ENCODE peak calls at places on chromosomes 1 and 21, in eight cellular contexts. U is K562, N is stomach, W is transverse colon, K is tibial nerve, V is sigmoid colon, I is H1, Z is suprapubic skin. Y is an unnamed sample.

GRCh38 chr1:30102605-30103004 is 620.8 kb downstream of the MATN1 start:
- DNase-seq in U (no peak), N (no peak), W (no peak), K (no peak), V (no peak), I (no peak), Z (no peak), Y (no peak)

GRCh38 chr1:162166934-162167615 is 97.6 kb downstream of the NOS1AP start:
- DNase-seq in U (no peak), N (no peak), W (no peak), K (no peak), V (no peak), I (no peak), Z (no peak), Y (no peak)

GRCh38 chr21:35024475-35024874 is 24.6 kb downstream of the RUNX1 start:
- DNase-seq in U (no peak), N (no peak), W (no peak), K (no peak), V (no peak), I (no peak), Z (no peak), Y (no peak)

GRCh38 chr21:42048870-42049577 is 22.1 kb upstream of the UMODL1 start:
- DNase-seq in U (no peak), N (no peak), W (no peak), K (no peak), V (no peak), I (no peak), Z (no peak), Y (no peak)

GRCh38 chr21:38219049-38219628 is 37.7 kb upstream of the KCNJ15 start:
- DNase-seq in U (peak; percentile 83), N (peak; percentile 83), W (peak; percentile 74), K (peak; percentile 46), V (peak; percentile 84), I (peak; percentile 10), Z (peak; percentile 77), Y (peak; percentile 47)

GRCh38 chr21:46660505-46660904 is 25.0 kb downstream of the PRMT2 start:
- DNase-seq in U (no peak), N (no peak), W (no peak), K (no peak), V (no peak), I (no peak), Z (no peak), Y (no peak)

GRCh38 chr1:172671591-172671990 is 12.7 kb downstream of the FASLG start:
- DNase-seq in U (no peak), N (no peak), W (no peak), K (no peak), V (no peak), I (no peak), Z (no peak), Y (no peak)

GRCh38 chr1:161180643-161181042 is 3.3 kb upstream of the B4GALT3 start:
- DNase-seq in U (no peak), N (no peak), W (no peak), K (no peak), V (no peak), I (no peak), Z (no peak), Y (no peak)

GRCh38 chr21:45455321-45456013 is 50.5 kb downstream of the COL18A1 start:
- DNase-seq in U (no peak), N (no peak), W (no peak), K (no peak), V (no peak), I (no peak), Z (no peak), Y (peak; percentile 58)

GRCh38 chr1:246792603-246793002 is 68.4 kb downstream of the SCCPDH start:
- DNase-seq in U (no peak), N (no peak), W (no peak), K (no peak), V (no peak), I (no peak), Z (no peak), Y (no peak)

GRCh38 chr1:62712625-62713243 is 24.5 kb upstream of the DOCK7 start:
- DNase-seq in U (no peak), N (no peak), W (no peak), K (no peak), V (no peak), I (no peak), Z (no peak), Y (no peak)

GRCh38 chr1:187027259-187027658 is 198.5 kb downstream of the PLA2G4A start:
- DNase-seq in U (no peak), N (no peak), W (no peak), K (no peak), V (no peak), I (no peak), Z (no peak), Y (no peak)

GRCh38 chr1:76006234-76006633 is 68.3 kb upstream of the ST6GALNAC3 start:
- DNase-seq in U (no peak), N (no peak), W (no peak), K (no peak), V (peak; percentile 66), I (no peak), Z (no peak), Y (no peak)

DNA sequence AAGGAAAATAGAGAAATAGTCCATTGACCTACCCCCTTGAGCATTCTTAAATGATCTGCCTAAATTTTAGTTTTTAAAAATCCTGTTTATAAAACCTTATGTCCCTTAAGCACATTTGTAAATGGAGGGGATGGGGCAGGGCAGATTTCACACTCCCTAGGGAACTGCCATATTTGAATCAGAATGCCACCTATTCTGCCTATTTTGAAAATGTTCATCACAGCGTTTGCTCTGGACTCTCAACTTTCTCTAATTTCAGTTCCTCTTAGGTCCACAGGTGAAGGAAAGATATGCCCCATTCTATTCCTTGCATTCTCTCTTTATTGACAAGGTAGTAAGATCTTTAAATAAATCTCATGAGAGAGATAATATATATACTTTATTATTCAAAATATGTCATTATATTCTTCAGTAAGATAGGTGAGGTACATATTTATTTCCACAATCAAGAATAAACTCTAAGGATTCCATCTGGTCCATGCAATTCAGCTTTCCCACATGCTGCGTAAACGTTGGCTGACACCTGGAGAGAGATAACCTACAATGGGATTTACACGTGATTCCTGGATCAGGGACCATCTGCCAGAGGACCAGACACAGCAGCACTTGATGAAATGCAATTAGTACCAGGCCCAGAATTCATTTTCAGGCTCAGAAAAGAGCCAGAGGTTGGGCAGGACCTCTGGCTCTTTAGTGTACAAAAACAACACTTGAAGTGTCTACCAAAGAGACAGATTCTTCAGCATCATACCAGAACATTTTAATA is 1.2 kb upstream of the LPGAT1 start:
- DNase-seq in U (no peak), N (no peak), W (no peak), K (no peak), V (no peak), I (no peak), Z (no peak), Y (no peak)
- H3K4me3 ChIP-seq in U (no peak overlapping the region), N (no peak overlapping the region), W (no peak overlapping the region), K (no peak overlapping the region), V (no peak overlapping the region), I (no peak overlapping the region), Z (no peak overlapping the region), Y (no peak overlapping the region)

GRCh38 chr1:36086529-36087232 is 2.0 kb upstream of the ADPRS start:
- DNase-seq in U (no peak), N (peak; percentile 13), W (no peak), K (no peak), V (peak; percentile 60), I (no peak), Z (peak; percentile 40), Y (no peak)

GRCh38 chr1:36085686-36086526 is 2.0 kb downstream of the TEKT2 start:
- DNase-seq in U (peak; percentile 14), N (peak; percentile 18), W (no peak), K (no peak), V (peak; percentile 55), I (no peak), Z (no peak), Y (no peak)

GRCh38 chr1:36088265-36088576 is 471 bp upstream of the ADPRS start:
- DNase-seq in U (no peak), N (no peak), W (no peak), K (no peak), V (no peak), I (no peak), Z (no peak), Y (no peak)

GRCh38 chr1:36088577-36089392 is at the start of gene ADPRS:
- DNase-seq in U (peak; percentile 95), N (peak; percentile 92), W (peak; percentile 90), K (peak; percentile 71), V (peak; percentile 94), I (peak; percentile 70), Z (peak; percentile 93), Y (peak; percentile 87)

GRCh38 chr1:36087233-36088123 is 1.2 kb upstream of the ADPRS start:
- DNase-seq in U (peak; percentile 52), N (peak; percentile 21), W (no peak), K (no peak), V (peak; percentile 62), I (no peak), Z (peak; percentile 65), Y (peak; percentile 48)
- TF ChIP-seq CTCF in U (peak; percentile 28), N (no peak), W (no peak), K (no peak), V (no peak), I (peak; percentile 22), Z (no peak), Y (no peak)

GRCh38 chr1:113811353-113811887 is 856 bp downstream of the RSBN1 start:
- DNase-seq in U (peak; percentile 51), N (no peak), W (peak; percentile 62), K (no peak), V (no peak), I (peak; percentile 5), Z (peak; percentile 65), Y (no peak)
- TF ChIP-seq EP300 in U (no peak), N (no peak), W (no peak), K (no peak), V (no peak), I (no peak), Z (no peak), Y (no peak)

GRCh38 chr1:23977187-23977853 is 2.8 kb downstream of the SRSF10 start:
- DNase-seq in U (peak; percentile 2), N (no peak), W (no peak), K (no peak), V (no peak), I (no peak), Z (no peak), Y (no peak)
- H3K4me3 ChIP-seq in U (no peak overlapping the region), N (no peak overlapping the region), W (no peak overlapping the region), K (no peak overlapping the region), V (peak overlapping the region; percentile 92), I (no peak overlapping the region), Z (peak overlapping the region; percentile 90), Y (no peak overlapping the region)

DNA sequence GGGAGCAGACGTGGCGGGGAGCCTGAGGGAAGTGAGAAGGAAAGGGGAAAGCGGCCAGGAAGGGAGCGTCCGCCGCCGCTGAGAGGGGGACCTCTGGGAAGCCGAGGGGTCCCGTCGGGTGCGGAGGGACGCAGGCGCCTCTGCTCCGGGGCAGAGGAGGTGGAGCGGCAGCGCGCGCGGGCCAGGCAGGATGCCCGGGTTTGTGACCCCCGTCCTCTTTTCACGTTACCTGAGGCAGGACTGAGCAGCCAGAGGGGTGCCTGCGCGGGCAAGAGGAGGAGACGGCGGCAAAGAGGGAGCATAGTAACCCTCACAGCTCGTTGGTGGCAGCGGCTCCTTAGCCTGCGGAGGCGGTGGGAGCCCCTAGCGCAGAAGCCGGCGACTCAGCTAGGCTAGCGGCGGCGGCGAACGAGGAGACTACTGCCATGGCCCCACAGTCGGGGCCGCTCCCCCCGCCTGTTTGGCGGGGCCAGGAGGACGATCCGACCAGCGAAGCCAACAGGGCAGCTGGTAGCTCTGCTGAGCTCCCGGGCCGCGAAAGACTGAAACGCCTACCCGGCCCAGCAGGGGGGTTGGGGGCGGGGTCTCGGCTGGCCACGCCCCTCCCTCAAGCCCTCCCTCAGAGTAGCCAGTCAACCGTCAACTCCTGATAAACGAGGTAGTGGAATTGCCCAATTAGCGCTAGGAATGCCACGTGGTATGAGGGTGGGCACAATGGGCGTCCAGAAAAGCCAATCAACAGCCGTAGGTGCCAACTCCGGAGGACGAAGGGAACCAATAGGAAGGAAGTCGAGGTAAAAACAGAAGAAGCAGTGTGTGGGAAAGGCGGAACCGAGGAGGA is at the start of gene TESK2:
- DNase-seq in U (peak; percentile 95), N (peak; percentile 98), W (peak; percentile 98), K (peak; percentile 95), V (peak; percentile 99), I (peak; percentile 99), Z (peak; percentile 98), Y (peak; percentile 95)
- TF ChIP-seq CTCF in U (peak; percentile 5), N (no peak), W (no peak), K (peak; percentile 64), V (peak; percentile 15), I (no peak), Z (no peak), Y (peak; percentile 58)